ENCODE peak calls at places on chromosomes 12 and 14, in eight cellular contexts. One of them, this sample, is unnamed.

GRCh38 chr14:102731101-102731870 is 46.0 kb upstream of the TRAF3 start:
- DNase-seq in CD4-positive, alpha-beta memory T cell: no peak
- DNase-seq in AG10803: no peak
- DNase-seq in mammary epithelial cell: no peak
- DNase-seq in Panc1: no peak
- DNase-seq in heart left ventricle: no peak
- DNase-seq in aorta: peak; percentile 63
- DNase-seq in GM12865: no peak
- DNase-seq in this sample: no peak

GRCh38 chr12:107853479-107853878 is 79.0 kb downstream of the ASCL4 start:
- DNase-seq in CD4-positive, alpha-beta memory T cell: no peak
- DNase-seq in AG10803: no peak
- DNase-seq in mammary epithelial cell: no peak
- DNase-seq in Panc1: no peak
- DNase-seq in heart left ventricle: no peak
- DNase-seq in aorta: no peak
- DNase-seq in GM12865: no peak
- DNase-seq in this sample: no peak

GRCh38 chr12:122499991-122500684 is 594 bp downstream of the ZCCHC8 start:
- DNase-seq in CD4-positive, alpha-beta memory T cell: peak; percentile 51
- DNase-seq in AG10803: peak; percentile 65
- DNase-seq in mammary epithelial cell: peak; percentile 64
- DNase-seq in Panc1: no peak
- DNase-seq in heart left ventricle: peak; percentile 38
- DNase-seq in aorta: peak; percentile 87
- DNase-seq in GM12865: peak; percentile 72
- DNase-seq in this sample: peak; percentile 24

GRCh38 chr14:55838529-55839052 is 258.6 kb downstream of the KTN1 start:
- DNase-seq in CD4-positive, alpha-beta memory T cell: no peak
- DNase-seq in AG10803: no peak
- DNase-seq in mammary epithelial cell: no peak
- DNase-seq in Panc1: no peak
- DNase-seq in heart left ventricle: no peak
- DNase-seq in aorta: no peak
- DNase-seq in GM12865: no peak
- DNase-seq in this sample: no peak

GRCh38 chr12:52380271-52380694 is 5.2 kb downstream of the KRT84 start:
- DNase-seq in CD4-positive, alpha-beta memory T cell: no peak
- DNase-seq in AG10803: peak; percentile 27
- DNase-seq in mammary epithelial cell: peak; percentile 58
- DNase-seq in Panc1: no peak
- DNase-seq in heart left ventricle: no peak
- DNase-seq in aorta: peak; percentile 74
- DNase-seq in GM12865: no peak
- DNase-seq in this sample: no peak

GRCh38 chr14:103067231-103067954 is 10.0 kb upstream of the CDC42BPB start:
- DNase-seq in CD4-positive, alpha-beta memory T cell: no peak
- DNase-seq in AG10803: peak; percentile 81
- DNase-seq in mammary epithelial cell: peak; percentile 74
- DNase-seq in Panc1: no peak
- DNase-seq in heart left ventricle: no peak
- DNase-seq in aorta: no peak
- DNase-seq in GM12865: no peak
- DNase-seq in this sample: no peak

GRCh38 chr14:104087981-104088850 is 2.7 kb downstream of the ASPG start:
- DNase-seq in CD4-positive, alpha-beta memory T cell: no peak
- DNase-seq in AG10803: no peak
- DNase-seq in mammary epithelial cell: no peak
- DNase-seq in Panc1: no peak
- DNase-seq in heart left ventricle: no peak
- DNase-seq in aorta: no peak
- DNase-seq in GM12865: no peak
- DNase-seq in this sample: no peak

GRCh38 chr12:93226356-93226755 is 151.4 kb upstream of the NUDT4 start:
- DNase-seq in CD4-positive, alpha-beta memory T cell: no peak
- DNase-seq in AG10803: no peak
- DNase-seq in mammary epithelial cell: peak; percentile 54
- DNase-seq in Panc1: no peak
- DNase-seq in heart left ventricle: no peak
- DNase-seq in aorta: no peak
- DNase-seq in GM12865: no peak
- DNase-seq in this sample: no peak

GRCh38 chr12:8081228-8081920 is 700 bp upstream of the NECAP1 start:
- DNase-seq in CD4-positive, alpha-beta memory T cell: peak; percentile 28
- DNase-seq in AG10803: no peak
- DNase-seq in mammary epithelial cell: peak; percentile 17
- DNase-seq in Panc1: no peak
- DNase-seq in heart left ventricle: no peak
- DNase-seq in aorta: no peak
- DNase-seq in GM12865: peak; percentile 56
- DNase-seq in this sample: no peak

GRCh38 chr12:91890742-91891141 is 254.9 kb downstream of the BTG1 start:
- DNase-seq in CD4-positive, alpha-beta memory T cell: no peak
- DNase-seq in AG10803: peak; percentile 11
- DNase-seq in mammary epithelial cell: peak; percentile 58
- DNase-seq in Panc1: no peak
- DNase-seq in heart left ventricle: no peak
- DNase-seq in aorta: no peak
- DNase-seq in GM12865: no peak
- DNase-seq in this sample: no peak

GRCh38 chr12:452667-453210 is 7.0 kb upstream of the B4GALNT3 start:
- DNase-seq in CD4-positive, alpha-beta memory T cell: no peak
- DNase-seq in AG10803: no peak
- DNase-seq in mammary epithelial cell: no peak
- DNase-seq in Panc1: no peak
- DNase-seq in heart left ventricle: peak; percentile 49
- DNase-seq in aorta: peak; percentile 80
- DNase-seq in GM12865: peak; percentile 65
- DNase-seq in this sample: no peak

GRCh38 chr14:50232276-50232642 is 881 bp upstream of the SOS2 start:
- DNase-seq in CD4-positive, alpha-beta memory T cell: no peak
- DNase-seq in AG10803: no peak
- DNase-seq in mammary epithelial cell: no peak
- DNase-seq in Panc1: no peak
- DNase-seq in heart left ventricle: no peak
- DNase-seq in aorta: no peak
- DNase-seq in GM12865: no peak
- DNase-seq in this sample: no peak

GRCh38 chr14:102728509-102728908 is 48.7 kb upstream of the TRAF3 start:
- DNase-seq in CD4-positive, alpha-beta memory T cell: no peak
- DNase-seq in AG10803: no peak
- DNase-seq in mammary epithelial cell: no peak
- DNase-seq in Panc1: no peak
- DNase-seq in heart left ventricle: no peak
- DNase-seq in aorta: no peak
- DNase-seq in GM12865: no peak
- DNase-seq in this sample: no peak

GRCh38 chr14:27881646-27882045 is 884.9 kb upstream of the FOXG1 start:
- DNase-seq in CD4-positive, alpha-beta memory T cell: no peak
- DNase-seq in AG10803: no peak
- DNase-seq in mammary epithelial cell: no peak
- DNase-seq in Panc1: no peak
- DNase-seq in heart left ventricle: no peak
- DNase-seq in aorta: no peak
- DNase-seq in GM12865: no peak
- DNase-seq in this sample: no peak

GRCh38 chr12:54616933-54617535 is 17.7 kb downstream of the LACRT start:
- DNase-seq in CD4-positive, alpha-beta memory T cell: no peak
- DNase-seq in AG10803: no peak
- DNase-seq in mammary epithelial cell: no peak
- DNase-seq in Panc1: no peak
- DNase-seq in heart left ventricle: no peak
- DNase-seq in aorta: no peak
- DNase-seq in GM12865: no peak
- DNase-seq in this sample: no peak

GRCh38 chr14:74400919-74401503 is 25.0 kb downstream of the SYNDIG1L start:
- DNase-seq in CD4-positive, alpha-beta memory T cell: no peak
- DNase-seq in AG10803: no peak
- DNase-seq in mammary epithelial cell: no peak
- DNase-seq in Panc1: no peak
- DNase-seq in heart left ventricle: no peak
- DNase-seq in aorta: no peak
- DNase-seq in GM12865: no peak
- DNase-seq in this sample: no peak
- H3K4me3 ChIP-seq in CD4-positive, alpha-beta memory T cell: peak overlapping the region; percentile 13
- H3K4me3 ChIP-seq in AG10803: no peak overlapping the region
- H3K4me3 ChIP-seq in mammary epithelial cell: no peak overlapping the region
- H3K4me3 ChIP-seq in Panc1: no peak overlapping the region
- H3K4me3 ChIP-seq in heart left ventricle: no peak overlapping the region
- H3K4me3 ChIP-seq in aorta: no peak overlapping the region
- H3K4me3 ChIP-seq in GM12865: no peak overlapping the region
- H3K4me3 ChIP-seq in this sample: no peak overlapping the region

GRCh38 chr14:88323086-88323519 is at the start of gene KCNK10:
- DNase-seq in CD4-positive, alpha-beta memory T cell: no peak
- DNase-seq in AG10803: no peak
- DNase-seq in mammary epithelial cell: peak; percentile 9
- DNase-seq in Panc1: no peak
- DNase-seq in heart left ventricle: no peak
- DNase-seq in aorta: no peak
- DNase-seq in GM12865: peak; percentile 13
- DNase-seq in this sample: no peak
- H3K4me3 ChIP-seq in CD4-positive, alpha-beta memory T cell: no peak within 1 kb of the TSS
- H3K4me3 ChIP-seq in AG10803: peak within 1 kb of the TSS; percentile 29
- H3K4me3 ChIP-seq in mammary epithelial cell: no peak within 1 kb of the TSS
- H3K4me3 ChIP-seq in Panc1: peak within 1 kb of the TSS; percentile 35
- H3K4me3 ChIP-seq in heart left ventricle: peak within 1 kb of the TSS; percentile 24
- H3K4me3 ChIP-seq in aorta: no peak within 1 kb of the TSS
- H3K4me3 ChIP-seq in GM12865: peak within 1 kb of the TSS; percentile 65
- H3K4me3 ChIP-seq in this sample: peak within 1 kb of the TSS; percentile 49

GRCh38 chr14:57493467-57494181 is at the start of gene CCDC198:
- DNase-seq in CD4-positive, alpha-beta memory T cell: no peak
- DNase-seq in AG10803: peak; percentile 5
- DNase-seq in mammary epithelial cell: no peak
- DNase-seq in Panc1: no peak
- DNase-seq in heart left ventricle: no peak
- DNase-seq in aorta: no peak
- DNase-seq in GM12865: no peak
- DNase-seq in this sample: no peak
- H3K4me3 ChIP-seq in CD4-positive, alpha-beta memory T cell: no peak within 1 kb of the TSS
- H3K4me3 ChIP-seq in AG10803: no peak within 1 kb of the TSS
- H3K4me3 ChIP-seq in mammary epithelial cell: no peak within 1 kb of the TSS
- H3K4me3 ChIP-seq in Panc1: no peak within 1 kb of the TSS
- H3K4me3 ChIP-seq in heart left ventricle: no peak within 1 kb of the TSS
- H3K4me3 ChIP-seq in aorta: no peak within 1 kb of the TSS
- H3K4me3 ChIP-seq in GM12865: no peak within 1 kb of the TSS
- H3K4me3 ChIP-seq in this sample: no peak within 1 kb of the TSS

GRCh38 chr14:34060747-34061050 is 109.8 kb upstream of the EGLN3 start:
- DNase-seq in CD4-positive, alpha-beta memory T cell: no peak
- DNase-seq in AG10803: no peak
- DNase-seq in mammary epithelial cell: no peak
- DNase-seq in Panc1: no peak
- DNase-seq in heart left ventricle: no peak
- DNase-seq in aorta: no peak
- DNase-seq in GM12865: no peak
- DNase-seq in this sample: no peak
- H3K4me3 ChIP-seq in CD4-positive, alpha-beta memory T cell: peak overlapping the region; percentile 47
- H3K4me3 ChIP-seq in AG10803: peak overlapping the region; percentile 66
- H3K4me3 ChIP-seq in mammary epithelial cell: peak overlapping the region; percentile 48
- H3K4me3 ChIP-seq in Panc1: peak overlapping the region; percentile 60
- H3K4me3 ChIP-seq in heart left ventricle: peak overlapping the region; percentile 63
- H3K4me3 ChIP-seq in aorta: peak overlapping the region; percentile 38
- H3K4me3 ChIP-seq in GM12865: peak overlapping the region; percentile 53
- H3K4me3 ChIP-seq in this sample: no peak overlapping the region

This sample was measured in SK-N-MC.